ENCODE peak calls at places on chromosomes 12 and 14, in six cellular contexts. One of them, this sample, is unnamed.

GRCh38 chr14:21206753-21207684 is 51.2 kb upstream of the OR5AU1 start:
- ATAC-seq in A549: no peak
- ATAC-seq in HepG2: no peak
- ATAC-seq in GM12878: no peak
- ATAC-seq in upper lobe of left lung: no peak
- ATAC-seq in K562: no peak
- ATAC-seq in this sample: no peak

GRCh38 chr14:61737913-61738312 is 24.3 kb upstream of the SNAPC1 start:
- ATAC-seq in A549: no peak
- ATAC-seq in HepG2: no peak
- ATAC-seq in GM12878: no peak
- ATAC-seq in upper lobe of left lung: no peak
- ATAC-seq in K562: no peak
- ATAC-seq in this sample: no peak

GRCh38 chr12:75951399-75952228 is 80.0 kb downstream of the PHLDA1 start:
- ATAC-seq in A549: no peak
- ATAC-seq in HepG2: no peak
- ATAC-seq in GM12878: no peak
- ATAC-seq in upper lobe of left lung: no peak
- ATAC-seq in K562: no peak
- ATAC-seq in this sample: no peak

GRCh38 chr12:75877588-75878381 is 153.8 kb downstream of the PHLDA1 start:
- ATAC-seq in A549: no peak
- ATAC-seq in HepG2: peak
- ATAC-seq in GM12878: peak
- ATAC-seq in upper lobe of left lung: no peak
- ATAC-seq in K562: no peak
- ATAC-seq in this sample: no peak

GRCh38 chr14:22218729-22219128 is 370.3 kb downstream of the DAD1 start:
- ATAC-seq in A549: no peak
- ATAC-seq in HepG2: no peak
- ATAC-seq in GM12878: no peak
- ATAC-seq in upper lobe of left lung: no peak
- ATAC-seq in K562: no peak
- ATAC-seq in this sample: no peak

GRCh38 chr12:52258335-52258901 is 16.0 kb upstream of the KRT86 start:
- ATAC-seq in A549: no peak
- ATAC-seq in HepG2: no peak
- ATAC-seq in GM12878: no peak
- ATAC-seq in upper lobe of left lung: no peak
- ATAC-seq in K562: no peak
- ATAC-seq in this sample: peak

GRCh38 chr12:51326762-51327439 is 2.9 kb upstream of the BIN2 start:
- ATAC-seq in A549: peak
- ATAC-seq in HepG2: no peak
- ATAC-seq in GM12878: peak
- ATAC-seq in upper lobe of left lung: peak
- ATAC-seq in K562: peak
- ATAC-seq in this sample: peak

GRCh38 chr12:112333030-112333429 is 49.2 kb downstream of the HECTD4 start:
- ATAC-seq in A549: no peak
- ATAC-seq in HepG2: no peak
- ATAC-seq in GM12878: no peak
- ATAC-seq in upper lobe of left lung: no peak
- ATAC-seq in K562: no peak
- ATAC-seq in this sample: no peak

GRCh38 chr12:77189463-77189862 is 124.1 kb upstream of the E2F7 start:
- ATAC-seq in A549: no peak
- ATAC-seq in HepG2: no peak
- ATAC-seq in GM12878: no peak
- ATAC-seq in upper lobe of left lung: no peak
- ATAC-seq in K562: no peak
- ATAC-seq in this sample: no peak

GRCh38 chr14:65961004-65961403 is 525.2 kb upstream of the CCDC196 start:
- ATAC-seq in A549: peak
- ATAC-seq in HepG2: peak
- ATAC-seq in GM12878: peak
- ATAC-seq in upper lobe of left lung: no peak
- ATAC-seq in K562: peak
- ATAC-seq in this sample: no peak

GRCh38 chr12:126558810-126559209 is 1493.6 kb downstream of the AACS start:
- ATAC-seq in A549: no peak
- ATAC-seq in HepG2: no peak
- ATAC-seq in GM12878: no peak
- ATAC-seq in upper lobe of left lung: no peak
- ATAC-seq in K562: no peak
- ATAC-seq in this sample: no peak

GRCh38 chr14:93980464-93981201 is 4.3 kb upstream of the ASB2 start:
- ATAC-seq in A549: no peak
- ATAC-seq in HepG2: no peak
- ATAC-seq in GM12878: no peak
- ATAC-seq in upper lobe of left lung: no peak
- ATAC-seq in K562: no peak
- ATAC-seq in this sample: peak

DNA sequence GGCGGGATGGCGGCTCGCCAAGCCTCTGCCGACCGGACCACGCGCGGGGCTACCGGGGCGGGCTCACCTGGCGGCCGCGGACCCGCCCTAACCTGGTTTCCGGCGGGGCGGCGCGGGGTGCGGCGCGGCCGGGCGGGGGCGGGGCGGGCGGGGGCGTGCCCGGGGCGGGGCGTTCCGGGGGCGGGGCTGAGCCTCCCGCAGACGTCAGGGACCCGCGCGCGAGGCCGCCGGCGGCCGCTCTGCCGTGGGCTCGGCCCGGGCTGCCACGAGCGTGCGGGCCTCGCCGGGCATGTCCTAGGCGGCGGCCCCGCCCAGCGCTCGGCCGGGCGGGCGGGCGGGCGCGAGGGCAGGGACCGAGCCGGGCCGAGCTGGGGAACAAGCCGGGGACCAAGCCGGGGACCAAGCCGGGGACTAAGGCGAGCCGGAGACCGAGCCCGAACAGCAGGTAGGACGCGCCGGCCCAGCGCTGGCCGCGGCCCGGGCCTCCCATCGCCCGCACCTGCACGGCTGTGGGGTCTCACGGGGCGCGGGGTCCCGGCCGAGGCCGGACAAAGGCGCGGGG is at the start of gene CEP170B:
- ATAC-seq in A549: peak
- ATAC-seq in HepG2: peak
- ATAC-seq in GM12878: peak
- ATAC-seq in upper lobe of left lung: no peak
- ATAC-seq in K562: peak
- ATAC-seq in this sample: peak
- H3K27ac ChIP-seq in A549: peak
- H3K27ac ChIP-seq in HepG2: peak
- H3K27ac ChIP-seq in GM12878: no peak
- H3K27ac ChIP-seq in upper lobe of left lung: peak
- H3K27ac ChIP-seq in K562: peak
- H3K27ac ChIP-seq in this sample: peak

DNA sequence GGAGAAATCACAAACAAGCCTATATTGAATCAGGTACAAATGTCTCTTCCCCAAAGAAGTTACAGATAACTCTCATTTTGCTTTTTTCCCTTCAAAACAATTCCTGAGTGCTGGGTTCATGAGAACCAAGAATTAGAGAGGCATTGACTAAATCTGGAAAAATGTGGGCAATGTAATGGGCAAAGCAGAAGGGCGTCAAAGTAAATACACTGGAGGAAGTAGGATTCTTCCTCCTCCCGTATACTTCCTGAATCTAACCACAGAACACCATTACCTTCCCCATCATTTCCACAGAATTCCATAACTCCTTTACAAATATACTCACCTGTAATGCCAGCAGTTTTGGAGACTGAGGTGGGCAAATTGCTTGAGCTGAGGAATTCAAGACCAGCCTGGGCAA is 3.0 kb upstream of the RBMS2 start:
- ATAC-seq in A549: no peak
- ATAC-seq in HepG2: no peak
- ATAC-seq in GM12878: no peak
- ATAC-seq in upper lobe of left lung: no peak
- ATAC-seq in K562: no peak
- ATAC-seq in this sample: no peak
- TF ChIP-seq EP300 in A549: no peak
- TF ChIP-seq EP300 in HepG2: no peak
- TF ChIP-seq EP300 in GM12878: no peak
- TF ChIP-seq EP300 in upper lobe of left lung: no peak
- TF ChIP-seq EP300 in K562: no peak
- TF ChIP-seq EP300 in this sample: no peak

GRCh38 chr12:10404798-10405197 is 4.8 kb downstream of the KLRC4 start:
- ATAC-seq in A549: no peak
- ATAC-seq in HepG2: no peak
- ATAC-seq in GM12878: no peak
- ATAC-seq in upper lobe of left lung: no peak
- ATAC-seq in K562: no peak
- ATAC-seq in this sample: no peak

GRCh38 chr12:10405294-10405693 is 4.3 kb downstream of the KLRC4 start:
- ATAC-seq in A549: no peak
- ATAC-seq in HepG2: no peak
- ATAC-seq in GM12878: no peak
- ATAC-seq in upper lobe of left lung: no peak
- ATAC-seq in K562: no peak
- ATAC-seq in this sample: no peak

GRCh38 chr12:10409387-10409786 is at the start of gene KLRC4:
- ATAC-seq in A549: no peak
- ATAC-seq in HepG2: no peak
- ATAC-seq in GM12878: peak
- ATAC-seq in upper lobe of left lung: no peak
- ATAC-seq in K562: peak
- ATAC-seq in this sample: no peak

GRCh38 chr12:10406725-10407124 is 2.8 kb downstream of the KLRC4 start:
- ATAC-seq in A549: no peak
- ATAC-seq in HepG2: no peak
- ATAC-seq in GM12878: no peak
- ATAC-seq in upper lobe of left lung: no peak
- ATAC-seq in K562: no peak
- ATAC-seq in this sample: no peak

GRCh38 chr12:10408842-10409241 is 715 bp downstream of the KLRC4 start:
- ATAC-seq in A549: no peak
- ATAC-seq in HepG2: no peak
- ATAC-seq in GM12878: no peak
- ATAC-seq in upper lobe of left lung: no peak
- ATAC-seq in K562: no peak
- ATAC-seq in this sample: no peak
- H3K27ac ChIP-seq in A549: no peak
- H3K27ac ChIP-seq in HepG2: no peak
- H3K27ac ChIP-seq in GM12878: no peak
- H3K27ac ChIP-seq in upper lobe of left lung: no peak
- H3K27ac ChIP-seq in K562: no peak
- H3K27ac ChIP-seq in this sample: no peak

DNA sequence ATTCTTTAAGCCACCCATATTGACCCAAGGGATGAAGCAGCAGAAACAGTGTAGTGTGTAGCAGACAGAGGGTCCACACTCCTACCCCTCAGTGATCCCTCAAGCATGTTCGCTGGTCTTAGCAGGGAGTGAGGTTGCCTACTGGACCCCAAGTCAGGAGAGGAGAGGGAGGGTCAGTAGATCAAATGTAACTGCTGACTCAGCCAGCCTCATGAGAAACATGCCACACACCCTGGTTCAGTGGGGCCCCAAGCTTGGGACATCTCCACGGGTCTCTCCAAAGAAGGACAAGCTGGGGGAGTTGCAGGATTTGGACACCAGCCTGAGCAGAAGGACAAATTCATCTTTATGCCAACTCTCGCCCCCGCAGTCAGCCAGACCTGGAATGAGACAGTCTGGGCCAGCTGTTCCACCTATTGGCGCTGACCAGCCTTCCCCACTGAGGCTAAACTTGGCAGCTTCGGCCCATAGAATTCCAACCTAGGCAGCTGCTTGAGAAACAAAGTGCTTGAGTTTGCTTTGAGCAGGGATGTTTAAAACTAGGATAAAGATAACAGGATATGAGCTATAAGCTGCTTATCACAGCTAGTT is 66.0 kb upstream of the ACTN1 start:
- ATAC-seq in A549: no peak
- ATAC-seq in HepG2: no peak
- ATAC-seq in GM12878: no peak
- ATAC-seq in upper lobe of left lung: no peak
- ATAC-seq in K562: no peak
- ATAC-seq in this sample: peak
- TF ChIP-seq EP300 in A549: no peak
- TF ChIP-seq EP300 in HepG2: no peak
- TF ChIP-seq EP300 in GM12878: no peak
- TF ChIP-seq EP300 in upper lobe of left lung: no peak
- TF ChIP-seq EP300 in K562: no peak
- TF ChIP-seq EP300 in this sample: no peak

DNA sequence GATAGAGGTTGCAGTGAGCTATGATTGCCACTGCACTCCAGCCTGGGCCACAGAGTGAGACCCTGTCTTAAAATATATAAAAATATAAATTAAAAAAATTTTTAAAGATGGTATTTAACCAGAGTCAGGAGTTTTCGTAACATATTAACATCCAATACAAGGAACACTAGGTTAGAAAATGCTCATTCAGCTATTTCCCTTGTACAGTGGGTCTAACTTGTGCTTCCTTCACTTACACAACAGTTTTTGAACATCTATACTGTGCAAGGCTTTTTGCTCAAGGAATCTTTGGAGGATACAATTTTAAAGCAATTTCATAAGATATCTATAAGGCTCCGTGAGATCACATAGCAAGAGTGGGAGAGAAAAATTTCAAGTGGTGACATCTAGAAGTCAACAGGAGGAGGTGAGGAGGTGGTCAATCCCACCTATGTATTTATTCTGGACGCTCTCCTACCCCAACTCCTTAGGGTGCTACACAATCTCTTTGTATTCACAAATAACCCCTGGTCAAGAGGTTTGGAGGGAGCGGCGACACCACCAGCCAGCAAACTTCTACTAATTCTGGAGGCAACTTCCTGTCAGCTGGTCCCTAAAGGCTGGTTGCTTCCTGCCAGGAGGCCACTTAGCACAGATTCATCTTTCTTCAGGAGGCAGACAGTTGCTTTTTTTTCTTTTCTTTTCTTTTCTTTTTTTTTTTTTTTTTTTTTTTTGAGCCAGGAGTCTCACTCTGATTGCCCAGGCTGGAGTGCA is 22.2 kb downstream of the DUSP16 start:
- ATAC-seq in A549: no peak
- ATAC-seq in HepG2: no peak
- ATAC-seq in GM12878: peak
- ATAC-seq in upper lobe of left lung: no peak
- ATAC-seq in K562: no peak
- ATAC-seq in this sample: no peak
- H3K27ac ChIP-seq in A549: peak
- H3K27ac ChIP-seq in HepG2: no peak
- H3K27ac ChIP-seq in GM12878: peak
- H3K27ac ChIP-seq in upper lobe of left lung: no peak
- H3K27ac ChIP-seq in K562: no peak
- H3K27ac ChIP-seq in this sample: no peak

This sample was measured in gastroesophageal sphincter.